ENCODE peak calls at places on chromosomes 6 and 20, in nine cellular contexts. Q, U, Y, E, F, N, I, Z and V are unnamed samples.

GRCh38 chr6:27505209-27506027 is 32.5 kb upstream of the ZNF184 start:
- DNase-seq in I (no peak), Y (peak), F (peak), U (no peak), N (peak), Q (no peak), Z (peak), E (peak), V (peak)

GRCh38 chr6:40996591-40997247 is 42.3 kb downstream of the UNC5CL start:
- DNase-seq in Z (no peak), I (no peak), U (no peak), N (peak), Y (no peak), F (peak), E (no peak), Q (no peak), V (peak)

GRCh38 chr20:7003598-7003997 is 236.1 kb downstream of the BMP2 start:
- DNase-seq in F (no peak), Z (no peak), E (no peak), N (no peak), Y (peak), U (no peak), Q (no peak), I (no peak), V (no peak)

GRCh38 chr20:62769346-62770071 is 26.8 kb upstream of the MRGBP start:
- DNase-seq in N (no peak), I (no peak), Z (no peak), U (no peak), Q (no peak), F (no peak), E (no peak), Y (no peak), V (no peak)

GRCh38 chr20:19211661-19212523 is 550 bp upstream of the SLC24A3 start:
- DNase-seq in E (no peak), N (peak), F (peak), I (peak), Z (no peak), Q (peak), U (no peak), Y (no peak), V (no peak)

GRCh38 chr6:4256969-4257368 is 121.6 kb upstream of the ECI2 start:
- DNase-seq in Q (no peak), Y (no peak), Z (no peak), N (no peak), F (no peak), E (no peak), I (no peak), U (no peak), V (no peak)

GRCh38 chr20:3646651-3647050 is 16.5 kb downstream of the GFRA4 start:
- DNase-seq in I (no peak), E (no peak), Q (no peak), F (no peak), Z (no peak), U (no peak), N (no peak), Y (no peak), V (no peak)

GRCh38 chr6:36025260-36025931 is 955 bp upstream of the SLC26A8 start:
- DNase-seq in U (no peak), Z (no peak), Q (no peak), I (no peak), Y (no peak), N (no peak), F (no peak), E (no peak), V (no peak)

GRCh38 chr6:38612386-38612965 is 27.3 kb downstream of the BTBD9 start:
- DNase-seq in F (no peak), Q (no peak), I (no peak), E (no peak), U (no peak), Y (peak), N (no peak), Z (no peak), V (no peak)

GRCh38 chr20:60466683-60467022 is 508.4 kb downstream of the CDH26 start:
- DNase-seq in F (no peak), Q (no peak), E (no peak), Y (no peak), U (no peak), N (no peak), I (no peak), Z (no peak), V (no peak)

GRCh38 chr6:76072562-76072961 is at the start of gene IMPG1:
- DNase-seq in Z (no peak), F (no peak), I (no peak), Y (no peak), N (no peak), E (no peak), U (no peak), Q (no peak), V (no peak)

GRCh38 chr6:90019216-90019615 is 124.9 kb downstream of the GJA10 start:
- DNase-seq in U (no peak), Q (no peak), Z (no peak), Y (no peak), F (no peak), E (no peak), I (no peak), N (no peak), V (no peak)

GRCh38 chr6:36958775-36959554 is 4.4 kb downstream of the PI16 start:
- DNase-seq in Y (no peak), F (peak), I (no peak), N (no peak), E (no peak), Z (no peak), U (no peak), Q (no peak), V (no peak)

GRCh38 chr6:9417400-9417799 is 982.1 kb upstream of the SLC35B3 start:
- DNase-seq in Z (no peak), U (no peak), F (no peak), E (no peak), Y (no peak), I (no peak), N (no peak), Q (no peak), V (no peak)

GRCh38 chr6:138007014-138007472 is 100.2 kb downstream of the PERP start:
- DNase-seq in U (no peak), E (no peak), I (no peak), Z (peak), Y (peak), N (peak), Q (no peak), F (peak), V (no peak)

GRCh38 chr6:122289721-122290501 is 109.5 kb upstream of the HSF2 start:
- DNase-seq in Q (no peak), N (no peak), U (no peak), F (no peak), E (no peak), Z (no peak), I (no peak), Y (peak), V (no peak)

GRCh38 chr6:68427630-68428029 is 207.5 kb upstream of the ADGRB3 start:
- DNase-seq in F (no peak), I (no peak), Y (peak), N (no peak), Z (no peak), Q (no peak), U (no peak), E (no peak), V (no peak)

GRCh38 chr6:165748390-165748789 is 85.3 kb upstream of the PDE10A start:
- DNase-seq in U (no peak), Q (no peak), F (no peak), Z (no peak), I (no peak), E (no peak), N (no peak), Y (no peak), V (no peak)

GRCh38 chr6:169009658-169010057 is 244.0 kb downstream of the THBS2 start:
- DNase-seq in F (no peak), U (no peak), Y (no peak), N (no peak), I (no peak), Q (no peak), Z (no peak), E (no peak), V (no peak)

GRCh38 chr20:11844691-11845090 is 73.0 kb upstream of the BTBD3 start:
- DNase-seq in N (no peak), Y (no peak), Q (no peak), I (no peak), Z (no peak), U (no peak), E (no peak), F (no peak), V (no peak)

GRCh38 chr6:139582956-139583355 is 208.5 kb upstream of the CITED2 start:
- DNase-seq in Y (no peak), Q (no peak), I (no peak), Z (no peak), U (no peak), N (no peak), E (no peak), F (no peak), V (no peak)

GRCh38 chr6:10412948-10413849 is 1.7 kb downstream of the TFAP2A start:
- DNase-seq in N (no peak), Q (no peak), I (no peak), Z (no peak), E (no peak), F (peak), Y (peak), U (no peak), V (peak)

GRCh38 chr6:37314803-37315515 is 38.8 kb upstream of the RNF8 start:
- DNase-seq in N (peak), E (peak), Q (no peak), U (no peak), Y (peak), F (peak), I (peak), Z (peak), V (peak)

GRCh38 chr6:122184260-122184934 is 215.1 kb upstream of the HSF2 start:
- DNase-seq in Q (no peak), I (no peak), E (no peak), N (no peak), U (no peak), Z (no peak), Y (peak), F (no peak), V (no peak)

GRCh38 chr6:106134906-106135634 is 48.9 kb downstream of the PRDM1 start:
- DNase-seq in Y (peak), I (no peak), E (no peak), N (peak), Q (peak), U (no peak), Z (no peak), F (no peak), V (no peak)

GRCh38 chr20:63415418-63416108 is 54.4 kb upstream of the CHRNA4 start:
- DNase-seq in I (no peak), Z (no peak), N (no peak), Q (no peak), U (no peak), Y (no peak), F (no peak), E (no peak), V (no peak)

GRCh38 chr20:24747015-24747712 is 201.9 kb upstream of the CST7 start:
- DNase-seq in Z (no peak), F (peak), Q (no peak), Y (no peak), E (no peak), U (no peak), I (no peak), N (peak), V (no peak)

GRCh38 chr6:17059022-17059421 is 42.8 kb upstream of the STMND1 start:
- DNase-seq in Z (no peak), F (no peak), N (no peak), U (no peak), E (no peak), I (no peak), Q (no peak), Y (no peak), V (no peak)

GRCh38 chr6:133817460-133818047 is 71.4 kb upstream of the TCF21 start:
- DNase-seq in Z (peak), N (peak), U (no peak), Q (no peak), F (peak), I (peak), E (no peak), Y (no peak), V (peak)

GRCh38 chr6:87909849-87910248 is 137.8 kb upstream of the SPACA1 start:
- DNase-seq in F (no peak), N (no peak), I (no peak), Y (peak), U (no peak), Z (peak), E (no peak), Q (no peak), V (no peak)

GRCh38 chr20:10537850-10538480 is 102.9 kb downstream of the SLX4IP start:
- DNase-seq in Y (no peak), Z (no peak), N (no peak), E (no peak), I (no peak), F (no peak), Q (no peak), U (no peak), V (no peak)

GRCh38 chr6:139376604-139377218 is 2.3 kb upstream of the CITED2 start:
- DNase-seq in N (no peak), Y (peak), Q (peak), F (no peak), U (no peak), E (no peak), I (no peak), Z (no peak), V (peak)

GRCh38 chr6:47308674-47309325 is 905 bp downstream of the TNFRSF21 start:
- DNase-seq in Y (peak), Z (peak), U (no peak), I (no peak), E (peak), Q (peak), F (peak), N (peak), V (peak)

GRCh38 chr6:788058-788457 is 95.1 kb upstream of the EXOC2 start:
- DNase-seq in I (no peak), Z (peak), Q (no peak), E (no peak), U (no peak), Y (no peak), N (no peak), F (no peak), V (no peak)

GRCh38 chr20:63100401-63100925 is 93.7 kb upstream of the BHLHE23 start:
- DNase-seq in U (no peak), E (no peak), F (peak), I (no peak), N (peak), Z (no peak), Y (no peak), Q (peak), V (peak)

GRCh38 chr20:64111841-64112641 is 4.7 kb upstream of the NPBWR2 start:
- DNase-seq in I (peak), U (no peak), E (no peak), N (no peak), Z (no peak), Q (peak), Y (no peak), F (no peak), V (no peak)

GRCh38 chr20:45911486-45912343 is at the start of gene PLTP:
- DNase-seq in N (peak), Q (peak), U (peak), Y (no peak), Z (peak), E (peak), I (peak), F (peak), V (peak)